ENCODE peak calls at places on chromosomes 4 and X, in six cellular contexts. F, H, N, R, S and Z are unnamed samples.

GRCh38 chrX:110853610-110854009 is 58.0 kb upstream of the CHRDL1 start:
- DNase-seq in H (no peak), F (no peak), N (no peak), R (peak; percentile 5), S (no peak), Z (no peak)

GRCh38 chr4:64935469-64936001 is 526.3 kb upstream of the TECRL start:
- DNase-seq in N (no peak), R (no peak), H (no peak), S (no peak), F (no peak), Z (no peak)

GRCh38 chrX:9393571-9393970 is 71.3 kb upstream of the TBL1X start:
- DNase-seq in H (no peak), F (no peak), R (no peak), N (no peak), S (no peak), Z (no peak)

GRCh38 chr4:138050601-138051000 is 191.5 kb downstream of the SLC7A11 start:
- DNase-seq in N (no peak), H (no peak), S (no peak), F (no peak), R (no peak), Z (no peak)

GRCh38 chr4:184473265-184473514 is 1.2 kb downstream of the IRF2 start:
- DNase-seq in N (peak; percentile 90), F (no peak), S (no peak), H (no peak), R (no peak), Z (no peak)

GRCh38 chr4:87799254-87799653 is at the start of gene IBSP:
- DNase-seq in F (no peak), R (no peak), N (no peak), S (no peak), H (no peak), Z (no peak)

GRCh38 chr4:21768349-21769310 is 179.9 kb downstream of the KCNIP4 start:
- DNase-seq in R (peak; percentile 40), F (no peak), N (no peak), S (no peak), H (no peak), Z (no peak)

GRCh38 chr4:146076081-146076480 is 99.4 kb upstream of the LSM6 start:
- DNase-seq in H (no peak), N (no peak), S (no peak), R (no peak), F (no peak), Z (no peak)

GRCh38 chrX:48516285-48516684 is 5.3 kb upstream of the EBP start:
- DNase-seq in H (no peak), F (no peak), N (no peak), S (no peak), R (no peak), Z (no peak)

GRCh38 chr4:182922551-182923284 is 5.5 kb upstream of the DCTD start:
- DNase-seq in S (no peak), N (no peak), H (no peak), F (no peak), R (no peak), Z (no peak)

GRCh38 chr4:14196141-14196540 is 568.6 kb upstream of the BOD1L1 start:
- DNase-seq in H (peak; percentile 24), N (no peak), S (peak; percentile 20), F (no peak), R (peak; percentile 48), Z (no peak)

GRCh38 chr4:48949518-48950207 is 36.4 kb upstream of the CWH43 start:
- DNase-seq in R (no peak), H (no peak), S (no peak), F (no peak), N (no peak), Z (no peak)

GRCh38 chr4:173264245-173264959 is 69.8 kb downstream of the HMGB2 start:
- DNase-seq in N (no peak), F (no peak), S (peak; percentile 76), H (no peak), R (no peak), Z (no peak)

GRCh38 chrX:23884427-23885024 is 23.2 kb downstream of the APOO start:
- DNase-seq in H (no peak), R (peak; percentile 79), N (no peak), F (no peak), S (no peak), Z (peak; percentile 11)

GRCh38 chr4:68577590-68577989 is 1.5 kb upstream of the UGT2B17 start:
- DNase-seq in N (no peak), F (no peak), R (no peak), H (no peak), S (no peak), Z (no peak)

GRCh38 chrX:6679988-6680387 is 145.1 kb upstream of the VCX3A start:
- DNase-seq in F (no peak), S (no peak), N (no peak), R (no peak), H (no peak), Z (no peak)

GRCh38 chr4:108851346-108851745 is 88.5 kb upstream of the ETNPPL start:
- DNase-seq in S (no peak), F (no peak), N (no peak), H (no peak), R (no peak), Z (no peak)

GRCh38 chrX:39682778-39683177 is 415.0 kb downstream of the BCOR start:
- DNase-seq in R (no peak), F (no peak), S (no peak), N (no peak), H (no peak), Z (no peak)

GRCh38 chr4:2937146-2937857 is 25.9 kb downstream of the NOP14 start:
- DNase-seq in S (peak; percentile 41), H (peak; percentile 93), N (peak; percentile 75), R (peak; percentile 29), F (peak; percentile 25), Z (no peak)
- H3K4me3 ChIP-seq in S (no peak overlapping the region), H (no peak overlapping the region), N (no peak overlapping the region), R (no peak overlapping the region), F (no peak overlapping the region), Z (no peak overlapping the region)

GRCh38 chr4:2248044-2248780 is 6.3 kb upstream of the HAUS3 start:
- DNase-seq in F (no peak), S (no peak), R (no peak), N (peak; percentile 72), H (no peak), Z (peak; percentile 58)

GRCh38 chr4:2247128-2248043 is 5.5 kb upstream of the HAUS3 start:
- DNase-seq in N (peak; percentile 80), R (no peak), S (peak; percentile 37), H (peak; percentile 19), F (no peak), Z (peak; percentile 61)

GRCh38 chr4:2250003-2250763 is 8.3 kb upstream of the HAUS3 start:
- DNase-seq in S (no peak), H (no peak), F (no peak), R (no peak), N (no peak), Z (peak; percentile 54)

GRCh38 chr4:2249526-2249991 is 7.6 kb upstream of the HAUS3 start:
- DNase-seq in F (no peak), R (no peak), N (peak; percentile 72), H (peak; percentile 19), S (no peak), Z (peak; percentile 61)

DNA sequence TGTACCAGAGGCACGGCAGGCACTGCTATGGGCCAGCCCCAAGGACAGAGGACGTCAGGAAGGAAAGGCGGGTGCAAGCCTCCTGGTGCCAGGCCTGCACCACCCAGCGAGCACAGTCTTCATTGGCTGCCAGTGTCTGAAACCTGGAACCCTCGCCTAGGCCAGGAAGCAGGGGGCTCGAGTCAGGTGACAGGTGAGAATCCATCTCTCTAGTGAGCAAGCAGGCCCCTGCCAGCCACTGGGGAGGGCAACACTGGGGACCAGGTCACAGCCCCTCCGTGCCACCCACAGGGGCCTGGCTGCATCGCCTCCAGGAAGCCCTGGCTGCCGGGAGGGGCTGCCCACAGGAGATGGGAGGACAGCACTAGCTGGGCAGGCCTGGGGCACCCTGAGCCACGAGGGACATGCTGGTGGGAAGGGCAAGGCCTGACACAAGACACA is 6.9 kb upstream of the HAUS3 start:
- DNase-seq in F (no peak), N (peak; percentile 82), H (peak; percentile 20), S (no peak), R (no peak), Z (peak; percentile 58)
- H3K4me1 ChIP-seq in F (peaks cover 3% of the 10 kb centered on the region), N (peaks cover 82% of the 10 kb centered on the region), H (peaks cover 33% of the 10 kb centered on the region), S (peaks cover 9% of the 10 kb centered on the region), R (no peaks in the 10 kb centered on the region), Z (peaks cover 14% of the 10 kb centered on the region)

GRCh38 chr4:27787195-27787594 is 926.6 kb downstream of the STIM2 start:
- DNase-seq in N (no peak), F (no peak), S (no peak), H (no peak), R (no peak), Z (no peak)
- H3K27ac ChIP-seq in N (no peak overlapping the region), F (no peak overlapping the region), S (no peak overlapping the region), H (no peak overlapping the region), R (no peak overlapping the region), Z (no peak overlapping the region)

GRCh38 chr4:156971168-156971601 is 414 bp downstream of the PDGFC start:
- DNase-seq in S (peak; percentile 61), R (no peak), H (peak; percentile 36), F (no peak), N (peak; percentile 78), Z (peak; percentile 67)
- H3K4me3 ChIP-seq in S (peak overlapping the region; percentile 86), R (peak overlapping the region; percentile 92), H (peak overlapping the region; percentile 50), F (peak overlapping the region; percentile 79), N (peak overlapping the region; percentile 49), Z (peak overlapping the region; percentile 88)

DNA sequence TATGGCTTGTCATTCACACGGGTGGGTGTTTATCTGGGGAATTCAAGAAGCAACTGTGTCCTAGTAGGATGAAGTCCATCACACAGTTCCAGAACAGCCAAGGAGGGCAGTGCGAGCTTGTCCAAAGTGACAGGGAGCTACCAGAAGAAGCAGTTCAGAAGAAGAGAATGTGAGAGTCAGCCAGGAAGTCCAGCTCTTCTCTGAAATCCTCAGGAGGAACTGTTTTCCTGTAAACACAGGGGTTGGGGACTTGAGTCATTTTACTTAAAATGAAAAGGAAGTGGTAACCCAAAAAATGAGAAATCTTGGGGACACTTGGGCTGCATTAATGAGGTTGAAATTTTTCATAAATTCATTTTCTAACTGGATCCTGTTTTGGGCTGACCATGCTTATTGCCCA is 8.2 kb upstream of the TLR10 start:
- DNase-seq in H (no peak), F (no peak), S (no peak), R (no peak), N (no peak), Z (no peak)
- H3K4me1 ChIP-seq in H (no peaks in the 10 kb centered on the region), F (no peaks in the 10 kb centered on the region), S (no peaks in the 10 kb centered on the region), R (peaks cover 20% of the 10 kb centered on the region), N (peaks cover 32% of the 10 kb centered on the region), Z (no peaks in the 10 kb centered on the region)

GRCh38 chr4:118798658-118799057 is 37.3 kb downstream of the SEC24D start:
- DNase-seq in S (no peak), R (no peak), H (no peak), F (no peak), N (no peak), Z (no peak)

GRCh38 chr4:118799235-118799932 is 36.5 kb downstream of the SEC24D start:
- DNase-seq in R (no peak), H (no peak), F (no peak), N (no peak), S (no peak), Z (no peak)

GRCh38 chr4:118807659-118808058 is 28.3 kb downstream of the SEC24D start:
- DNase-seq in R (no peak), N (no peak), S (no peak), H (no peak), F (no peak), Z (no peak)

GRCh38 chr4:118801895-118802575 is 33.9 kb downstream of the SEC24D start:
- DNase-seq in H (no peak), F (no peak), S (no peak), N (no peak), R (no peak), Z (no peak)

GRCh38 chr4:118803253-118803652 is 32.7 kb downstream of the SEC24D start:
- DNase-seq in H (no peak), S (no peak), N (no peak), F (no peak), R (no peak), Z (no peak)
- H3K27ac ChIP-seq in H (no peak overlapping the region), S (no peak overlapping the region), N (no peak overlapping the region), F (no peak overlapping the region), R (no peak overlapping the region), Z (no peak overlapping the region)